ENCODE peak calls at places on chromosomes 3 and 15, in six cellular contexts. H is NB4; B is COLO829; L is activated T-helper 1 cell treated with anti-CD3 and anti-CD28 coated beads, Interleukin-12 subunit alpha, Interleukin-12 subunit beta, Interleukin-2, Interleukin-4 antibody, amounts not matched to agents 30 ng/mL and 10 ng/mL and 1 ng/mL, durations not matched to agents 14 hours and 24 hours and 36 hours; S is activated CD4-positive, alpha-beta memory T cell treated with anti-CD3 and anti-CD28 coated beads, Interleukin-2, amount 10 ng/mL, durations not matched to agents 7 days and 5 days; W is Peyer's patch. I is an unnamed sample.
A peak's percentile ranks its signal among the peaks of the same experiment; 100 is the strongest.

GRCh38 chr3:2578560-2578959 is 479.9 kb downstream of the CNTN4 start:
- DNase-seq in B (no peak), L (no peak), H (no peak), S (no peak), W (no peak), I (no peak)

GRCh38 chr3:184885112-184885511 is 73.1 kb downstream of the VPS8 start:
- DNase-seq in S (no peak), B (no peak), L (no peak), H (no peak), W (no peak), I (no peak)

GRCh38 chr15:63041982-63042878 is at the start of gene TPM1:
- DNase-seq in W (peak; percentile 76), L (no peak), H (no peak), B (no peak), S (no peak), I (peak; percentile 90)

GRCh38 chr15:56208641-56209155 is 35.0 kb downstream of the RFX7 start:
- DNase-seq in B (no peak), L (no peak), S (no peak), H (no peak), W (no peak), I (no peak)

GRCh38 chr3:177561365-177561764 is 364.1 kb upstream of the TBL1XR1 start:
- DNase-seq in L (no peak), S (no peak), W (no peak), B (no peak), H (peak; percentile 4), I (no peak)

GRCh38 chr3:192408721-192409151 is 318.6 kb downstream of the FGF12 start:
- DNase-seq in H (no peak), B (no peak), L (no peak), S (no peak), W (no peak), I (no peak)

GRCh38 chr3:140277886-140278285 is 342.9 kb downstream of the CLSTN2 start:
- DNase-seq in L (no peak), S (no peak), W (no peak), B (no peak), H (no peak), I (no peak)

GRCh38 chr3:190026154-190026553 is 94.5 kb downstream of the P3H2 start:
- DNase-seq in L (no peak), B (no peak), W (no peak), S (no peak), H (no peak), I (no peak)